ENCODE peak calls at places on chromosome 13, in ten cellular contexts. A is fibroblast of mammary gland; L is heart left ventricle; D is left ventricle myocardium inferior; X is CD4-positive, alpha-beta T cell; P is CD8-positive, alpha-beta T cell; H is AG10803; Y is neural crest cell; W is psoas muscle; O is ovary. K is an unnamed sample.
A peak's percentile ranks its signal among the peaks of the same experiment; 100 is the strongest.

GRCh38 chr13:113117335-113117872 is 5.2 kb upstream of the F10 start:
- DNase-seq in A (no peak), L (no peak), D (no peak), X (no peak), P (no peak), H (peak; percentile 9), Y (no peak), W (no peak), O (peak; percentile 4), K (no peak)

GRCh38 chr13:48580185-48580803 is 47.4 kb upstream of the RCBTB2 start:
- DNase-seq in A (peak; percentile 71), L (peak; percentile 68), D (peak; percentile 60), X (peak; percentile 78), P (peak; percentile 81), H (peak; percentile 60), Y (peak; percentile 67), W (peak; percentile 53), O (peak; percentile 66), K (peak; percentile 35)

GRCh38 chr13:106361621-106362020 is 173.8 kb downstream of the EFNB2 start:
- DNase-seq in A (no peak), L (no peak), D (no peak), X (no peak), P (no peak), H (peak; percentile 39), Y (no peak), W (no peak), O (no peak), K (no peak)

GRCh38 chr13:20495087-20496023 is 30.3 kb downstream of the CRYL1 start:
- DNase-seq in A (peak; percentile 77), L (peak; percentile 41), D (no peak), X (peak; percentile 45), P (peak; percentile 69), H (peak; percentile 69), Y (peak; percentile 57), W (no peak), O (peak; percentile 29), K (peak; percentile 41)

GRCh38 chr13:113907637-113908617 is 44.1 kb upstream of the GAS6 start:
- DNase-seq in A (peak; percentile 91), L (no peak), D (no peak), X (no peak), P (no peak), H (peak; percentile 91), Y (no peak), W (no peak), O (no peak), K (no peak)

GRCh38 chr13:111186305-111186930 is 71.3 kb downstream of the ARHGEF7 start:
- DNase-seq in A (no peak), L (no peak), D (no peak), X (no peak), P (no peak), H (no peak), Y (no peak), W (no peak), O (no peak), K (no peak)

GRCh38 chr13:24288870-24289269 is 20.5 kb upstream of the C1QTNF9 start:
- DNase-seq in A (peak; percentile 61), L (no peak), D (no peak), X (no peak), P (no peak), H (peak; percentile 51), Y (no peak), W (no peak), O (peak; percentile 54), K (peak; percentile 71)

GRCh38 chr13:94722596-94722995 is 10.3 kb upstream of the SOX21 start:
- DNase-seq in A (no peak), L (no peak), D (no peak), X (no peak), P (no peak), H (no peak), Y (no peak), W (no peak), O (no peak), K (no peak)

GRCh38 chr13:75308222-75308621 is 173.7 kb downstream of the TBC1D4 start:
- DNase-seq in A (no peak), L (no peak), D (no peak), X (no peak), P (no peak), H (no peak), Y (no peak), W (no peak), O (no peak), K (no peak)

GRCh38 chr13:110044521-110045200 is 258.3 kb upstream of the IRS2 start:
- DNase-seq in A (peak; percentile 86), L (no peak), D (no peak), X (no peak), P (no peak), H (peak; percentile 93), Y (no peak), W (no peak), O (no peak), K (peak; percentile 67)
- TF ChIP-seq CTCF in A (peak; percentile 31), L (no peak), D (no peak), X (no peak), P (no peak), H (peak; percentile 50), Y (no peak), W (no peak), O (no peak), K (peak; percentile 9)

DNA sequence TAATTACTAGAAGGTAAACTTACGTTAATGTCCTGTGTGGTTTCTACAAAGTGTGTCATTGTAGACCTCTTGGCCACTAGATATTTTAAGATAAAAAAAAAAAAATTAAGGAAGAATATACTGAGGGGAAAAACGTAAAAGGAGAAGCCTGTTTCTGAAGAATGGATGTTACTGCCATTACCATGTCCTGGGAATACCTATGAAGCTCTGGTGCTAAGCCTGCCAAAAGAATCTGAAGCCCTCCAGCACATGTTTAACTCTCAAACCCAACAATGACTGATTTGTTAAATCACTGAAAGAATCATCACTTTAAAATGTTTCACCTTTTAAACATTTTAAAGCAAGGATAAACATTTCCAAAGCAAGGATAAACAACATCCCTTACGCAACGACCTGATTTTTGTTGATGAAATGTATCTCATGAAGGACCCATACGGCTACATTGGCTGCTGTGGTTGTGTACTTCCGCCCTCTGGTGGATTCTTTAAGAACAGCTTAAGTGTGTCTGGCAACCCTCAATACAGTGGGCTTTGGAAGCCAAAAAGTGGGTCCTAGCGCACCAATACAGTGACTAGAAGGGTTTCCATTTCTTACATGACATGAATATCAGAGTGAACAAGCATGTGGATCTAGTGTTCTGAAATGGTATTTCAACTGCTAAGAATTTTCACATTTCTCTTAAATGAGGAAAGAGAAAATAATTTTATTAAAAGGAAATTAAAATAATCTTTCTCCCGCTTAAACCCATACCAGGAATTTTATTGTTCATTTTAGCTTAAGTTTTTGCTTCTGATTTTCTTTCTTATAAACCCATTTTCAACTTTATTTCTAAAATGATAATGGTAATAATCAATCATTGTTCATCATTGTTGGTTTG is 74.5 kb upstream of the RAP2A start:
- DNase-seq in A (peak; percentile 85), L (no peak), D (no peak), X (peak; percentile 20), P (peak; percentile 41), H (peak; percentile 82), Y (peak; percentile 53), W (no peak), O (peak; percentile 20), K (no peak)
- TF ChIP-seq CTCF in A (peak; percentile 94), L (peak; percentile 87), D (peak; percentile 91), X (peak; percentile 83), P (peak; percentile 75), H (peak; percentile 94), Y (peak; percentile 92), W (peak; percentile 87), O (peak; percentile 43), K (peak; percentile 87)

GRCh38 chr13:80928241-80928640 is 587.3 kb upstream of the SPRY2 start:
- DNase-seq in A (no peak), L (no peak), D (no peak), X (no peak), P (no peak), H (no peak), Y (no peak), W (no peak), O (no peak), K (no peak)

GRCh38 chr13:80921971-80922370 is 581.0 kb upstream of the SPRY2 start:
- DNase-seq in A (no peak), L (no peak), D (no peak), X (no peak), P (no peak), H (no peak), Y (no peak), W (no peak), O (no peak), K (no peak)

GRCh38 chr13:80921556-80921955 is 580.6 kb upstream of the SPRY2 start:
- DNase-seq in A (peak; percentile 62), L (no peak), D (no peak), X (no peak), P (no peak), H (no peak), Y (no peak), W (no peak), O (no peak), K (no peak)

GRCh38 chr13:80924596-80924995 is 583.7 kb upstream of the SPRY2 start:
- DNase-seq in A (peak; percentile 66), L (no peak), D (no peak), X (no peak), P (no peak), H (no peak), Y (no peak), W (no peak), O (no peak), K (no peak)

DNA sequence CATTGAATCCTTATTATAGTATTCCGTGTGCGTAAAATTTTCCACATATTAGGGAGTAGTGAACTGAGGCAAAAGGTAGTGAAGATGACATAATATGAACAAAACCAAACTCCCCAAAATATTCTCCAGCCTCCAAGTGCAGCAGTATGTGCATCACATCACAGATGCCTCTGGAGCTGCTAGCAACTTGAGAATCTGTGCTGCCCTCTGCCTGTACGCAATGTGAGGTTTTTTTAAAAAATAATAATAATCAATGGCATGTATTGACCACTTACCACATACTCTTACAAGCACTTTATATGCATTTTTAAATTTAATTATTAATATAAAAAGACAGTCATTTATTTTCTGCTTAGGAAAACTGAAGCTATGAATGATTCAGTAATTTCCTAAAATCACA is 583.0 kb upstream of the SPRY2 start:
- DNase-seq in A (peak; percentile 27), L (no peak), D (no peak), X (no peak), P (no peak), H (no peak), Y (no peak), W (no peak), O (no peak), K (no peak)
- TF ChIP-seq CTCF in A (peak; percentile 30), L (peak; percentile 38), D (peak; percentile 48), X (no peak), P (no peak), H (no peak), Y (peak; percentile 36), W (no peak), O (no peak), K (no peak)

DNA sequence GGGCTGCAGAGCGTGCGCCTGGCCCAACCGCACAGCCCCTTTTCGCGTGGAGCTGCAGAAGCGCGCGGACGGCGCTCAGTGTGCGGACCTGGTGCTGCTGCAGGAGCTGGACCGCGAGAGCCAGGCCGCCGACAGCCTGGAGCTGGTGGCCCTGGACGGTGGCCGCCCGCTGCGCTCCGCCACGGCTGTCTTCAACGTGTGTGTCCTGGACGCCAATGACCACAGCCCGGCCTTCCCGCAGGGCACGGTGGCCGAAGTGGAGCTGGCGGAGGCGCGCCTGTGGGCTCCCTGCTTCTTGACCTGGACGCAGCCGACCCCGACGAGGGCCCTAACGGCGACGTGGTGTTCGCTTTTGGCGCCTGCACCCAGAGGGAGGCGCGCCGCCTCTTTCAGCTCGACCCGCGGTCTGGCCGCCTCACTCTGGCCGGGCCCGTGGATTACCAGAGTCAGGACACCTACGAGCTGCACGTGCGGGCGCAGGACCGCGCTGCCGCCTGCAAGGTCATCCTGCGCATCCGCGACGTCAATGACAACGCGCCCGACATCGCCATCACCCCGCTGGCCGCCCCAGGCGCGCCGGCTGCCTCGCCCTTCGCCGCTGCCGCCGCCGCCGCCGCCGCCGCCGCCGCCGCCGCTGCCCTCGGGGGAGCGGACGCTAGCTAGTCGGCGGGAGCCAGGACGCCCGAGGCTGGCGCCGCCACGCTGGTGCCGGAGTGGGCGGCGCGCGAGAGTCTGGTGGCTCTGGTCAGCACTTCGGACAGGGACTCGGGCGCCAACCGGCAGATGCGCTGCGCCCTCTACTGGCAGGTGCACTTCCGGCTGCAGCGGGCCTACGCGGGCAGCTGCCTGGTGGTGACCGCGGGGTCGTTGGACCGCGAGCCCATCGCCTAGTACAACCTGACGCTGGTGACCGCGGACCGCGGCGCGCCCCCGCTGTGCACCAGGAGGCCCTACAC is 172.2 kb downstream of the OLFM4 start:
- DNase-seq in A (peak; percentile 19), L (peak; percentile 53), D (peak; percentile 23), X (no peak), P (no peak), H (peak; percentile 7), Y (peak; percentile 87), W (peak; percentile 41), O (no peak), K (no peak)
- TF ChIP-seq CTCF in A (peak; percentile 34), L (peak; percentile 24), D (peak; percentile 55), X (no peak), P (no peak), H (peak; percentile 35), Y (peak; percentile 92), W (peak; percentile 27), O (no peak), K (peak; percentile 41)

K was measured in AG09319.